ENCODE peak calls at places on chromosomes 13 and 19, in ten cellular contexts. U is cardiac muscle cell, W is sigmoid colon, E is progenitor cell of endocrine pancreas, T is choroid plexus epithelial cell, Q is MCF 10A, B is AG10803, A is heart right ventricle, P is IMR-90, O is prostate gland. G is an unnamed sample.

GRCh38 chr13:113044431-113045114 is 61.0 kb upstream of the F7 start:
- DNase-seq in O (no peak), Q (no peak), T (no peak), P (no peak), E (no peak), A (no peak), W (no peak), U (no peak), B (peak; percentile 28), G (peak; percentile 17)

GRCh38 chr13:24887759-24888158 is 123.8 kb downstream of the RNF17 start:
- DNase-seq in Q (no peak), T (no peak), W (no peak), U (no peak), A (no peak), E (no peak), O (no peak), P (no peak), B (no peak), G (no peak)

GRCh38 chr13:87954116-87954515 is 282.9 kb downstream of the SLITRK5 start:
- DNase-seq in E (no peak), U (no peak), A (no peak), W (no peak), B (no peak), Q (no peak), O (no peak), P (no peak), T (no peak), G (no peak)

GRCh38 chr13:104365430-104365829 is 1299.2 kb upstream of the SLC10A2 start:
- DNase-seq in E (no peak), Q (no peak), P (no peak), B (no peak), A (no peak), O (no peak), U (no peak), W (no peak), T (no peak), G (no peak)

GRCh38 chr13:65112123-65113075 is 2117.7 kb downstream of the PCDH9 start:
- DNase-seq in B (peak; percentile 64), Q (no peak), P (peak; percentile 55), E (no peak), O (no peak), A (no peak), T (peak; percentile 57), W (no peak), U (no peak), G (peak; percentile 26)

GRCh38 chr13:42899266-42899665 is 92.8 kb downstream of the EPSTI1 start:
- DNase-seq in U (no peak), W (no peak), T (no peak), O (no peak), Q (no peak), A (no peak), B (no peak), P (no peak), E (no peak), G (no peak)

GRCh38 chr19:33134571-33135041 is 2.7 kb downstream of the WDR88 start:
- DNase-seq in B (no peak), P (no peak), W (no peak), U (no peak), T (no peak), E (no peak), O (no peak), Q (no peak), A (no peak), G (no peak)

GRCh38 chr13:98509271-98510155 is 67.4 kb downstream of the STK24 start:
- DNase-seq in E (no peak), W (no peak), O (no peak), B (peak; percentile 94), U (no peak), T (peak; percentile 88), P (peak; percentile 92), A (peak; percentile 44), Q (peak; percentile 87), G (peak; percentile 92)

GRCh38 chr19:18846862-18847515 is 15.2 kb downstream of the UPF1 start:
- DNase-seq in Q (peak; percentile 72), B (peak; percentile 88), E (peak; percentile 67), A (peak; percentile 77), T (peak; percentile 85), U (peak; percentile 84), P (peak; percentile 69), O (peak; percentile 72), W (peak; percentile 91), G (peak; percentile 95)

GRCh38 chr13:97627566-97627965 is 193.6 kb downstream of the RAP2A start:
- DNase-seq in T (peak; percentile 97), P (peak; percentile 95), O (no peak), U (peak; percentile 29), Q (peak; percentile 92), W (no peak), B (peak; percentile 84), A (peak; percentile 40), E (no peak), G (peak; percentile 76)

GRCh38 chr19:10278935-10279334 is 7.8 kb upstream of the ICAM4 start:
- DNase-seq in P (no peak), T (no peak), U (no peak), A (no peak), Q (no peak), O (no peak), W (no peak), B (no peak), E (no peak), G (no peak)

DNA sequence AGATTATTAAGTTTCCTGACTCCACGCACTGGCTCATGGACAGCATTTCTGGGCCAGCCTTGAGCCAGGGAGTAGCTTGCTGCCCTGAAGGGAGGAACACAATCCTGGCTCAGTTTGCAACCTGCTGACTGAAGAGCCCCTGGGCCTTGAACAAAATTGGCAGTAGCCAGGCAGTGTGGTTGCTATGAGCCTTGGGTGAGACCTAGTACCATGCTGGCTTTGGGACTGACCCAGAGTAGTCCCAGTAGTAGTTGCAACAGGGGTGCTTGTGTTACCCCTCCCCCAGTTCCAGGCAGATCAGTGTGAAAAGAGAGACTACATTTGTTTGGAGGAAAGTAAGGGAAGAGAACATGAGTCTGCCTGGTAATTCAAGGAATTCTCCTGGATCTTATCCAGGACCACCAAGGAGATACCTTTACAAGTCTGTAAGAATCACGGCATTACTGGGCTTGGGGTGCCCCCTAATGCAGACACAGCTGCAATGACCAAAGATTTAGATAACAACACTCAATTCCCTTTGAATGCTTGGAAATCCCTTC is 22.0 kb downstream of the ITGBL1 start:
- DNase-seq in O (no peak), T (peak; percentile 92), W (no peak), Q (peak; percentile 73), B (peak; percentile 91), P (peak; percentile 91), U (peak; percentile 12), A (no peak), E (no peak), G (peak; percentile 87)
- TF ChIP-seq CTCF in O (no peak), T (peak; percentile 77), W (no peak), Q (peak; percentile 54), B (peak; percentile 66), P (peak; percentile 90), U (peak; percentile 67), A (no peak), E (peak; percentile 52), G (peak; percentile 42)

DNA sequence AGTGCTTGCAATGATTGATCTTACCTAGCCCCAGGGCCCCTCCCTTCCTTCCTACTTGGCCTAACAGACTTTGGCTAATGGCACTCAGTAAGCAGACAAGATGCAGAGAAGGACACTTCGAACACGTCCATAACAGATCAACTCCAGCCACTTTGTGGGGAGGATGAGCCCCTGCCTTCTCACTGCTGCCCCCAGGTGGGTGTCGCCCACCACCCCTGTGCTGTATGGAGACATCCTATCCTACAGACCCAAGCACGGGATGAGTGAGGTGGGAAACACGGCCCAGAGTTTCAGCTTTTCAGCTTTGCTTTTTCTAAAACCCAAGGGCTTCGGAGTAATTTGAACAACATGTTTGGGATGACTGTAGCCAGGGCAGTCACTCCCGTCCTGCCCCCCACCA is 5.5 kb downstream of the SLC7A1 start:
- DNase-seq in Q (no peak), P (no peak), O (no peak), A (no peak), B (no peak), U (no peak), T (no peak), E (no peak), W (no peak), G (no peak)
- TF ChIP-seq CTCF in Q (no peak), P (peak; percentile 9), O (no peak), A (no peak), B (peak; percentile 12), U (peak; percentile 14), T (peak; percentile 22), E (peak; percentile 19), W (no peak), G (no peak)

GRCh38 chr19:4096049-4096892 is 27.7 kb downstream of the MAP2K2 start:
- DNase-seq in T (no peak), E (no peak), P (no peak), B (no peak), A (no peak), O (no peak), Q (no peak), W (no peak), U (no peak), G (no peak)

GRCh38 chr19:4094291-4094690 is 27.6 kb upstream of the ZBTB7A start:
- DNase-seq in A (no peak), E (no peak), P (no peak), W (no peak), B (no peak), Q (no peak), O (no peak), U (no peak), T (no peak), G (no peak)

GRCh38 chr19:4095488-4095844 is 28.5 kb downstream of the MAP2K2 start:
- DNase-seq in A (no peak), U (no peak), B (no peak), Q (no peak), W (no peak), O (no peak), P (no peak), E (no peak), T (no peak), G (no peak)

GRCh38 chr19:4094761-4095487 is 28.2 kb upstream of the ZBTB7A start:
- DNase-seq in U (no peak), E (no peak), O (peak; percentile 28), B (no peak), Q (no peak), A (no peak), P (no peak), T (no peak), W (no peak), G (no peak)

DNA sequence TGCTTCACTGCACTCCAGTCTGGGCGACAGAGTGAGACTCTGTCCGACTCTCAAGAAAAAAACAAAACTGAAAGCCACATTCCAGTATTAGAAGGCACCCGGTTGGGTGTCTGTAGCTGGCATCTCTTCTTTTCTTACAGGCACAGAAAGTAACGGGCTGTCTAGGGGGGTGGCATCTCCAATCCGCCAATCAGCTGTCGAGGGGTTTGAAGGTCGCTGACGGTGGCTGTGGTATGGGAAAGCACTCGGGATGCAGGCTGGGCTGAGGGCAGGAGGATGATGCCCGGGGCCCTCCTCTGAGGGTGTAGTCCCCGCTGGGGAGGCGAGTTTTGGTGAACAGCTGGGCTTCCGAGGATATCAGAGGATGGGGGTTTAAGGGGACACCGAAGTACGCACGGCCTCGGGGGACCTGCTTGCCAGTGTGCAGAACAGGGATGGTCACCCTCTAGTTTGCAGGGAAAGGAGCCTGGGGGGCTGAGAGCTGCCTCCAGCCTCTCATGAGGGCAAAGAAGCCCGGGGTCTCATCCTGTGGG is 27.0 kb upstream of the ZBTB7A start:
- DNase-seq in A (no peak), P (no peak), Q (no peak), W (no peak), B (no peak), E (no peak), U (no peak), O (no peak), T (no peak), G (no peak)
- TF ChIP-seq CTCF in A (no peak), P (no peak), Q (no peak), W (no peak), B (no peak), E (no peak), U (no peak), O (no peak), T (no peak), G (no peak)

GRCh38 chr19:38661996-38662395 is 14.5 kb downstream of the ACTN4 start:
- DNase-seq in O (peak; percentile 89), Q (no peak), U (no peak), B (no peak), T (no peak), P (no peak), E (no peak), W (no peak), A (no peak), G (no peak)
- TF ChIP-seq CTCF in O (no peak), Q (no peak), U (no peak), B (no peak), T (no peak), P (no peak), E (no peak), W (no peak), A (no peak), G (no peak)

G was measured in foreskin fibroblast.